ENCODE peak calls at places on chromosomes 5 and 9, in eight cellular contexts. A is fibroblast of pulmonary artery, G is heart right ventricle, X is uterus, B is endothelial cell of umbilical vein, W is osteoblast, Y is HepG2, J is left lung. F is an unnamed sample.

GRCh38 chr5:31531543-31531887 is 378 bp downstream of the DROSHA start:
- DNase-seq in A (peak; percentile 20), W (no peak), J (no peak), G (no peak), X (no peak), Y (peak; percentile 15), B (peak; percentile 40), F (peak; percentile 42)

GRCh38 chr5:137507150-137507549 is 8.0 kb upstream of the SPOCK1 start:
- DNase-seq in Y (no peak), A (no peak), B (no peak), W (no peak), G (no peak), X (no peak), J (no peak), F (no peak)

GRCh38 chr9:93143830-93144530 is 9.9 kb upstream of the NINJ1 start:
- DNase-seq in B (no peak), J (no peak), G (no peak), W (peak; percentile 69), A (no peak), Y (no peak), X (no peak), F (no peak)

GRCh38 chr9:73565026-73565425 is 413.4 kb downstream of the ANXA1 start:
- DNase-seq in J (no peak), X (no peak), A (peak; percentile 2), W (no peak), B (no peak), Y (no peak), G (no peak), F (peak; percentile 53)

GRCh38 chr9:99576830-99577229 is 244.9 kb upstream of the NR4A3 start:
- DNase-seq in Y (no peak), X (no peak), W (no peak), J (no peak), A (no peak), B (no peak), G (no peak), F (no peak)

GRCh38 chr5:96342581-96342980 is 90.5 kb downstream of the PCSK1 start:
- DNase-seq in G (no peak), B (no peak), Y (no peak), W (no peak), X (no peak), A (peak; percentile 41), J (no peak), F (no peak)

GRCh38 chr9:113654605-113655193 is 191.2 kb downstream of the RGS3 start:
- DNase-seq in J (peak; percentile 68), A (peak; percentile 85), X (peak; percentile 73), G (peak; percentile 87), Y (no peak), B (peak; percentile 90), W (no peak), F (no peak)

GRCh38 chr9:126226991-126227937 is 99.4 kb upstream of the MVB12B start:
- DNase-seq in A (no peak), X (no peak), Y (no peak), W (no peak), J (no peak), G (no peak), B (no peak), F (no peak)

GRCh38 chr5:151475378-151475777 is 28.0 kb downstream of the SLC36A1 start:
- DNase-seq in B (no peak), X (no peak), Y (no peak), J (no peak), W (no peak), A (no peak), G (no peak), F (no peak)

GRCh38 chr5:56951131-56951945 is 585 bp downstream of the MIER3 start:
- DNase-seq in G (peak; percentile 24), Y (no peak), J (no peak), A (no peak), W (peak; percentile 91), B (peak; percentile 37), X (peak; percentile 28), F (peak; percentile 7)

GRCh38 chr9:17322882-17323864 is 188.3 kb downstream of the CNTLN start:
- DNase-seq in A (no peak), G (no peak), W (no peak), Y (no peak), J (no peak), X (no peak), B (no peak), F (no peak)

GRCh38 chr9:38707885-38708640 is 11.9 kb downstream of the FAM240B start:
- DNase-seq in Y (no peak), B (no peak), A (no peak), G (no peak), X (no peak), J (no peak), W (no peak), F (peak; percentile 31)

GRCh38 chr5:61678966-61679365 is 346.9 kb downstream of the ZSWIM6 start:
- DNase-seq in J (no peak), A (no peak), B (no peak), G (no peak), X (no peak), Y (no peak), W (no peak), F (no peak)

GRCh38 chr5:61333351-61334223 is 1.5 kb downstream of the ZSWIM6 start:
- DNase-seq in J (peak; percentile 68), B (peak; percentile 46), W (peak; percentile 83), X (peak; percentile 37), A (peak; percentile 35), G (peak; percentile 27), Y (no peak), F (no peak)

GRCh38 chr9:91207889-91208651 is 153.6 kb downstream of the AUH start:
- DNase-seq in J (no peak), G (no peak), W (no peak), A (peak; percentile 63), X (no peak), B (peak; percentile 21), Y (peak; percentile 88), F (peak; percentile 92)

GRCh38 chr9:87793292-87793691 is 67.4 kb downstream of the CTSL start:
- DNase-seq in W (peak; percentile 88), A (peak; percentile 89), J (no peak), X (no peak), G (no peak), Y (peak; percentile 85), B (no peak), F (peak; percentile 96)

DNA sequence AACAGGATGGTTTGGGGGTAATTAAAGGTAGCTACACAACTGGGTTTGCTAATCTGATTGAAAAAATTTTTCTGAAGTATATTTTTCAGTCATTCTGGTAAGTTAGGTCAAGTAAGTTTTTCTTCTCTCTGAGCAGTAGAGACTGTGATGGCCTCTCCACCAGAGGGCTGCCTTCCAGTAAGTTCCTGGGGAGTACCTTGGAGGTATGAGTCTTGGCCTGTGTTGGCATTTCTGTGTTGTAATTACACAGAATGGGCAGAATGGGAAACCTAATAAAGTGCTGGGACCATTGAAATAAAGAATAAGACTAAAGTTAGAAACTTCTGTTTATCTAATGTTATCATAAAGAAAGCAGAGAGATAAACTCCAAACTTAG is 430.8 kb downstream of the ARHGEF28 start:
- DNase-seq in Y (peak; percentile 9), W (no peak), G (no peak), J (no peak), B (peak; percentile 64), A (peak; percentile 67), X (no peak), F (peak; percentile 73)
- TF ChIP-seq CTCF in Y (peak; percentile 24), W (peak; percentile 49), G (peak; percentile 40), J (peak; percentile 37), B (peak; percentile 39), A (peak; percentile 65), X (no peak), F (peak; percentile 81)

DNA sequence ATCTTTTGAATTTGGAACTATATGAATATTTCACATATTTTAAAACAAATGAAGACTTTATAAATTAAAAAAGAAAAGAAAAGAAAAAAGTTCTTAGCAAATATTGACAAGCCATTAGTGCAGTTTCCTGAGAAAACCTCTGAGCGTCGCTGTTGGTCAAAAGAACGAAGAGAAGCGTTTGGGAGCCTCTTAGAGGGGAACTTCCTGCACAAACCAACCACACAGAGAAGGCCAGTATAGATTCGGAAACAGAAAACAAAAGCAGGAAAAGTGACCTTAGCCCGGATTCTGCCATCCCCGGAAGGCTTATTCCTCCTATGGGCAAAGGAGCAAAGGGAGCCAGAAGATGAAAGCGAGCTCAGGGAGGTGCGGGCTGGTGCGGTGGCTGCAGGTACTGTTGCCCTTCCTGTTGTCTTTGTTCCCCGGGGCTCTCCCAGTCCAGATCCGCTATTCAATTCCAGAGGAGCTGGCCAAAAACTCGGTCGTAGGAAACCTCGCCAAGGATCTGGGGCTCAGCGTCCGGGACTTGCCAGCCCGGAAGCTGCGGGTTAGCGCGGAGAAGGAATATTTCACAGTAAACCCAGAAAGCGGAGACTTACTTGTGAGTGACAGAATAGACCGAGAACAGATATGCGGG is at the start of gene PCDHGB2:
- DNase-seq in A (peak; percentile 66), X (no peak), G (no peak), W (peak; percentile 60), B (peak; percentile 16), J (no peak), Y (peak; percentile 48), F (peak; percentile 40)
- H3K4me3 ChIP-seq in A (peak within 1 kb of the TSS; percentile 47), X (peak within 1 kb of the TSS; percentile 1), G (peak within 1 kb of the TSS; percentile 41), W (peak within 1 kb of the TSS; percentile 68), B (no peak within 1 kb of the TSS), J (no peak within 1 kb of the TSS), Y (peak within 1 kb of the TSS; percentile 50), F (peak within 1 kb of the TSS; percentile 32)

DNA sequence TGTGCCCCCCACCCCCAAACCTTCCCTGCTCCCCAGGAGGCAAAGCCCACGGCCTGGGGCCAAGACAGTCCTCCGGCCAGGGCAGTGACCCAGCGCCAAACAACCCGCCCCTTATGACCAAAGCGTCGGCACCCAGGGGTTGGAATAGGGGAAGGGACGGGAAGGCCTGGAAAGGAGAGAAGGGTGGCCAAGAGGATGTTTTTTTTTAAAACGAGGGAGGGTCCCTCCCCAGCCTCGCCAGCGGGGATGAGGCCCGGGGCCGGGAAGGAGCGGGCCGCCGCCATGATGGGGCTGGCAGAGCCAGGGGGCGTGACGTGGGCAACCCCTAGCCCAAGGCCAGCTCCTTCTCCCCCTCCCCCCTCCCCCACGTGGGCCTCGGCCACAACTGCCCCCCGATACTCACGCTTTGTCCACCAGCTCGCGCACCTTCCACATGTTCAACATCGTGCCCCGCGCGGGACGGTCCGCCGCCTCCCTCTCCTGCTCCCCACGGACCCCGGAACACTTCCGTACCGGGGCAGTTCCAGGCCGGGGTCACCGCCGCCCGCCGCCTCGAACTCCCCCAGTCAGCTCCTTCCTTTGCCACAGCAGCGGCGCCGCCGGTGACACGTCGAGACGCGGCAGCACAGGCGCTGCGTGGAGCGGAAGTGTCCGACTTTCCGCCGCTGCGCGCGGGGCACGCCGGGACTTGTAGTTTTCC is at the start of gene CLINT1:
- DNase-seq in W (peak; percentile 96), X (peak; percentile 91), G (peak; percentile 92), J (peak; percentile 94), Y (peak; percentile 83), A (peak; percentile 84), B (peak; percentile 86), F (peak; percentile 86)
- TF ChIP-seq CTCF in W (no peak), X (peak; percentile 25), G (peak; percentile 13), J (no peak), Y (peak; percentile 25), A (no peak), B (no peak), F (no peak)

GRCh38 chr9:123513554-123513953 is 157.6 kb downstream of the CRB2 start:
- DNase-seq in G (no peak), J (no peak), B (no peak), Y (no peak), X (no peak), A (no peak), W (no peak), F (no peak)

GRCh38 chr9:123509646-123510045 is 153.6 kb downstream of the CRB2 start:
- DNase-seq in A (no peak), J (no peak), Y (no peak), B (no peak), X (no peak), W (no peak), G (no peak), F (no peak)

GRCh38 chr9:123511326-123511974 is 155.5 kb downstream of the CRB2 start:
- DNase-seq in Y (no peak), X (no peak), A (no peak), J (no peak), B (no peak), G (no peak), W (no peak), F (no peak)

GRCh38 chr9:123507992-123508391 is 152.0 kb downstream of the CRB2 start:
- DNase-seq in J (no peak), G (no peak), A (peak; percentile 29), Y (no peak), B (no peak), W (peak; percentile 34), X (no peak), F (peak; percentile 23)
- H3K4me3 ChIP-seq in J (no peak overlapping the region), G (peak overlapping the region; percentile 34), A (peak overlapping the region; percentile 38), Y (no peak overlapping the region), B (no peak overlapping the region), W (peak overlapping the region; percentile 51), X (no peak overlapping the region), F (peak overlapping the region; percentile 22)